ENCODE peak calls at places on chromosomes 16 and 17, in six cellular contexts. D is dorsolateral prefrontal cortex, A is T-helper 2 cell, U is ecto neural progenitor cell, K is NCI-H69, Y is fibroblast of lung. O is an unnamed sample.

GRCh38 chr17:1918346-1919021 is 88.7 kb downstream of the RPA1 start:
- DNase-seq in U (no peak), K (no peak), A (no peak), Y (no peak), D (no peak), O (no peak)

GRCh38 chr17:4980644-4981216 is 6.7 kb downstream of the CAMTA2 start:
- DNase-seq in Y (peak; percentile 40), D (no peak), A (peak; percentile 79), K (peak; percentile 41), U (no peak), O (no peak)

GRCh38 chr16:89442990-89443726 is 47.2 kb downstream of the ANKRD11 start:
- DNase-seq in U (no peak), Y (peak; percentile 82), A (no peak), K (peak; percentile 79), D (no peak), O (no peak)

GRCh38 chr16:62642677-62643076 is 606.4 kb upstream of the CDH8 start:
- DNase-seq in U (no peak), D (no peak), Y (no peak), K (no peak), A (no peak), O (no peak)

GRCh38 chr17:66250686-66251085 is 21.5 kb upstream of the APOH start:
- DNase-seq in U (no peak), A (peak; percentile 89), Y (no peak), D (no peak), K (no peak), O (no peak)

GRCh38 chr17:17757944-17758343 is 76.7 kb downstream of the RAI1 start:
- DNase-seq in D (no peak), A (no peak), Y (no peak), U (no peak), K (peak; percentile 78), O (no peak)

GRCh38 chr16:3054965-3055733 is 8.8 kb downstream of the MMP25 start:
- DNase-seq in U (no peak), Y (no peak), D (no peak), A (peak; percentile 89), K (no peak), O (no peak)

GRCh38 chr17:74252272-74252671 is 21.8 kb upstream of the DNAI2 start:
- DNase-seq in A (no peak), U (no peak), K (no peak), Y (no peak), D (no peak), O (no peak)

GRCh38 chr17:31802502-31802901 is 56.5 kb downstream of the COPRS start:
- DNase-seq in A (no peak), Y (no peak), U (no peak), K (no peak), D (no peak), O (no peak)

GRCh38 chr16:22075043-22075757 is 17.1 kb upstream of the VWA3A start:
- DNase-seq in U (no peak), Y (peak; percentile 36), A (no peak), D (no peak), K (no peak), O (no peak)

GRCh38 chr17:12952012-12952411 is 65.8 kb downstream of the ELAC2 start:
- DNase-seq in A (no peak), D (no peak), U (no peak), K (no peak), Y (no peak), O (no peak)

GRCh38 chr16:72995151-72995881 is 52.6 kb downstream of the ZFHX3 start:
- DNase-seq in A (no peak), U (peak; percentile 70), D (no peak), K (peak; percentile 58), Y (no peak), O (no peak)

GRCh38 chr16:14111713-14112538 is 40.8 kb downstream of the MRTFB start:
- DNase-seq in Y (no peak), A (no peak), D (peak; percentile 55), U (no peak), K (peak; percentile 73), O (no peak)

GRCh38 chr16:81780350-81780749 is 1.3 kb downstream of the PLCG2 start:
- DNase-seq in K (no peak), U (no peak), D (no peak), A (no peak), Y (no peak), O (no peak)

GRCh38 chr17:78192616-78193015 is 5.5 kb downstream of the AFMID start:
- DNase-seq in D (no peak), Y (no peak), U (no peak), A (no peak), K (no peak), O (no peak)

GRCh38 chr16:75899163-75899562 is 172.9 kb upstream of the CPHXL start:
- DNase-seq in Y (no peak), U (no peak), A (no peak), K (no peak), D (no peak), O (no peak)

GRCh38 chr16:24071990-24072389 is 184.1 kb upstream of the CACNG3 start:
- DNase-seq in D (no peak), A (no peak), K (no peak), U (no peak), Y (no peak), O (peak; percentile 4)

GRCh38 chr16:86389566-86390328 is 120.6 kb upstream of the FOXF1 start:
- DNase-seq in D (no peak), A (no peak), U (no peak), K (no peak), Y (no peak), O (no peak)